ENCODE peak calls at places on chromosome 22, in five cellular contexts. V is AG10803, P is neural crest cell, I is fibroblast of mammary gland, S is cardiac fibroblast. Y is an unnamed sample.

GRCh38 chr22:40525250-40525884 is 111.2 kb downstream of the MRTFA start:
- DNase-seq in S (peak), I (peak), P (peak), V (peak), Y (peak)

GRCh38 chr22:35334010-35334409 is 34.3 kb downstream of the TOM1 start:
- DNase-seq in I (no peak), P (no peak), S (no peak), V (no peak), Y (no peak)

GRCh38 chr22:32717337-32718240 is 83.9 kb upstream of the TIMP3 start:
- DNase-seq in V (no peak), P (no peak), S (peak), I (peak), Y (no peak)

GRCh38 chr22:20212754-20213699 is 55.1 kb downstream of the RTN4R start:
- DNase-seq in I (no peak), V (no peak), S (no peak), P (no peak), Y (no peak)

GRCh38 chr22:33194529-33194928 is 136.3 kb upstream of the SYN3 start:
- DNase-seq in I (no peak), P (no peak), S (no peak), V (no peak), Y (no peak)

GRCh38 chr22:26610072-26610958 is 7.5 kb downstream of the CRYBB1 start:
- DNase-seq in S (peak), P (no peak), I (peak), V (peak), Y (no peak)

GRCh38 chr22:24996420-24996952 is 44.0 kb downstream of the KIAA1671 start:
- DNase-seq in V (peak), I (peak), S (peak), P (peak), Y (no peak)

GRCh38 chr22:37485006-37485713 is 1.0 kb downstream of the MFNG start:
- DNase-seq in S (no peak), I (no peak), V (no peak), P (no peak), Y (no peak)

GRCh38 chr22:40621309-40622151 is 15.0 kb downstream of the MRTFA start:
- DNase-seq in P (no peak), S (no peak), V (no peak), I (no peak), Y (no peak)

GRCh38 chr22:40729284-40729683 is 50.0 kb downstream of the MCHR1 start:
- DNase-seq in I (no peak), S (no peak), P (no peak), V (no peak), Y (no peak)

GRCh38 chr22:27100323-27100722 is 442.9 kb downstream of the MIAT start:
- DNase-seq in S (no peak), P (no peak), V (no peak), I (no peak), Y (no peak)

GRCh38 chr22:36913431-36914382 is at the start of gene CSF2RB:
- DNase-seq in I (no peak), V (no peak), S (peak), P (no peak), Y (peak)

GRCh38 chr22:26672590-26673468 is 15.4 kb downstream of the MIAT start:
- DNase-seq in P (peak), V (peak), I (peak), S (peak), Y (peak)

GRCh38 chr22:20084547-20085413 is 4.7 kb downstream of the DGCR8 start:
- DNase-seq in P (peak), V (no peak), I (peak), S (peak), Y (peak)

GRCh38 chr22:36433318-36434231 is 45.8 kb upstream of the MYH9 start:
- DNase-seq in S (no peak), P (no peak), V (no peak), I (no peak), Y (no peak)

GRCh38 chr22:27238935-27239510 is 562.5 kb downstream of the MN1 start:
- DNase-seq in S (peak), V (peak), P (no peak), I (peak), Y (no peak)

GRCh38 chr22:26302726-26303125 is 126.3 kb upstream of the ASPHD2 start:
- DNase-seq in I (no peak), P (no peak), V (no peak), S (no peak), Y (no peak)

GRCh38 chr22:40044870-40045834 is 50.4 kb downstream of the FAM83F start:
- DNase-seq in V (no peak), P (no peak), I (peak), S (no peak), Y (peak)

GRCh38 chr22:38760477-38761201 is 4.8 kb upstream of the SUN2 start:
- DNase-seq in V (no peak), S (peak), I (peak), P (no peak), Y (no peak)

GRCh38 chr22:27991586-27992293 is 72.7 kb upstream of the PITPNB start:
- DNase-seq in S (no peak), V (no peak), I (no peak), P (no peak), Y (no peak)

GRCh38 chr22:47276219-47276843 is 513.9 kb downstream of the TBC1D22A start:
- DNase-seq in P (no peak), S (peak), V (no peak), I (no peak), Y (no peak)

GRCh38 chr22:29031236-29031982 is 30.2 kb downstream of the C22orf31 start:
- DNase-seq in V (peak), P (no peak), S (peak), I (peak), Y (peak)

GRCh38 chr22:25780673-25781072 is 38.7 kb downstream of the MYO18B start:
- DNase-seq in I (no peak), P (no peak), V (no peak), S (peak), Y (no peak)

GRCh38 chr22:17795661-17796548 is 21.6 kb upstream of the BID start:
- DNase-seq in S (no peak), V (no peak), I (no peak), P (no peak), Y (no peak)

GRCh38 chr22:33889748-33890147 is 30.5 kb downstream of the LARGE1 start:
- DNase-seq in V (no peak), I (no peak), S (no peak), P (no peak), Y (no peak)

DNA sequence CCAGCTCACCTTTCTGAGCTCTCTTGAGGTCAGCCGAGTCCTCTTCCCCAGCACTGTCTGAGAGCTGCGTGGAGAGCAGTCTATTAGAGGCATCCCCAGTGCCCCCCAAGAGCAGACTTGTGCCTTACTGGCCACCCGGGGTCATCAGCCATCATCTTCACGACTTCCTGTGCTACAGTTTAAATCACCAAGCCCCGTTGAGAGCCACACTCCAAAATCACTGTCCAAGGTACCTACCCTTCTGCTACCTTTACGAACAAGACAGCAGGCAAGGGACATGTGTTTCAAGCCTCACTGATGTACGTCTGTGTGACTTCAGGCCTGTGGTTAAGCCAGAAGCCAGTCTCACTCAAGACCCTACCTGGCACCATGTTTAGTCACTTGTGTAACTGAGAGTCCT is 35.1 kb downstream of the MORC2 start:
- DNase-seq in I (no peak), S (no peak), P (no peak), V (no peak), Y (no peak)
- TF ChIP-seq CTCF in I (no peak), S (no peak), P (no peak), V (no peak), Y (no peak)

DNA sequence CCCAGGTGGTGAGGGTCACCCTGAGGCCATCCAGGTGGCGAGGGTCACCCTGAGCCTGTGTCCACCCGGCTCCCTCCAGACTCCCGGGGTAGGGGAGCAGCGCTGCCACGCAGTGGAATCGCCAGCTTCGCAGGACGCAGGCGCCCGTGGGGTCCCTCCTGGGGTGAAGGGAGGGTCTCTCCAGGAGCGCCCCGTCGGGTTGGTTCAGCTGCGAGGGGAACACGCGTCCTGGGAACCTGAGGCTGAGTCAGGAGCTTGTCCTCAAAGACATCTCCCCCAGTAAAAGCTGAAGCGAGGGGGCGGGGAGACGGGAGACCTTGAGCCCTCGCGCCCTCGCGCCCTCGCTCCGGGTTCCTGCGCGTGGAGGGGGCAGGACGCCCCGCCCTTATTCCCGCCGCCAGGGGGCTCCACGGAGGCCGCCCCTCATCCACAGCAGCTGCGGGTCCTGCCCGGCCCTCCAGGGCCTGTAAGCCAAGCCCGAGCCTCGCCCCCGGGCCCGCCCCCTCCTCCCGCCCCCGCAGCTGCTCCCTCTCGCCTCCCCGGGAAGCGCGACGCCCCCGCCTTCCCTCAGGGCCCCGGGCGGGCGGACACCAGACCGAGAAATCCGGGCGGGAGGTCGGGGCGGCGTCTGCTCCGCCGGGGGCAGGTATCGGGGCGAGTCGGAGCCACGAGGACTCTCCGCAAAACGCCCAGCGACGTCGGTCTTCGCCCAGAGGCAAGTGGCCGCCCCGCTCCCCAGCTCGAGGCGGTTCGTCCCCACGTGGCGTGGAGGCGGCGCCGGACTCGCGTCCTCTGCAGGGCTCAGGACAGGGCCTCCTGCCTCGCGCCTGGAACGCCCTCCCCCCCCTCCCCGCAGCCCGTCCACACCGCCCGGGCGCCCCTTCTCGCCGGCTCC is 22.8 kb downstream of the PIM3 start:
- DNase-seq in V (no peak), P (no peak), I (no peak), S (no peak), Y (no peak)
- TF ChIP-seq CTCF in V (no peak), P (peak), I (peak), S (peak), Y (peak)

GRCh38 chr22:46114518-46115387 is 35.6 kb upstream of the PPARA start:
- DNase-seq in V (no peak), I (peak), S (no peak), P (no peak), Y (no peak)
- TF ChIP-seq CTCF in V (no peak), I (no peak), S (no peak), P (no peak), Y (no peak)

GRCh38 chr22:23858484-23858815 is 775 bp downstream of the SLC2A11 start:
- DNase-seq in S (no peak), P (no peak), I (no peak), V (no peak), Y (no peak)

GRCh38 chr22:23856721-23857605 is 712 bp upstream of the SLC2A11 start:
- DNase-seq in P (peak), I (peak), S (peak), V (peak), Y (peak)

GRCh38 chr22:23862103-23862502 is 4.4 kb downstream of the SLC2A11 start:
- DNase-seq in V (peak), S (peak), P (no peak), I (peak), Y (peak)

GRCh38 chr22:23859201-23859600 is 1.5 kb downstream of the SLC2A11 start:
- DNase-seq in S (no peak), V (no peak), P (no peak), I (no peak), Y (no peak)

DNA sequence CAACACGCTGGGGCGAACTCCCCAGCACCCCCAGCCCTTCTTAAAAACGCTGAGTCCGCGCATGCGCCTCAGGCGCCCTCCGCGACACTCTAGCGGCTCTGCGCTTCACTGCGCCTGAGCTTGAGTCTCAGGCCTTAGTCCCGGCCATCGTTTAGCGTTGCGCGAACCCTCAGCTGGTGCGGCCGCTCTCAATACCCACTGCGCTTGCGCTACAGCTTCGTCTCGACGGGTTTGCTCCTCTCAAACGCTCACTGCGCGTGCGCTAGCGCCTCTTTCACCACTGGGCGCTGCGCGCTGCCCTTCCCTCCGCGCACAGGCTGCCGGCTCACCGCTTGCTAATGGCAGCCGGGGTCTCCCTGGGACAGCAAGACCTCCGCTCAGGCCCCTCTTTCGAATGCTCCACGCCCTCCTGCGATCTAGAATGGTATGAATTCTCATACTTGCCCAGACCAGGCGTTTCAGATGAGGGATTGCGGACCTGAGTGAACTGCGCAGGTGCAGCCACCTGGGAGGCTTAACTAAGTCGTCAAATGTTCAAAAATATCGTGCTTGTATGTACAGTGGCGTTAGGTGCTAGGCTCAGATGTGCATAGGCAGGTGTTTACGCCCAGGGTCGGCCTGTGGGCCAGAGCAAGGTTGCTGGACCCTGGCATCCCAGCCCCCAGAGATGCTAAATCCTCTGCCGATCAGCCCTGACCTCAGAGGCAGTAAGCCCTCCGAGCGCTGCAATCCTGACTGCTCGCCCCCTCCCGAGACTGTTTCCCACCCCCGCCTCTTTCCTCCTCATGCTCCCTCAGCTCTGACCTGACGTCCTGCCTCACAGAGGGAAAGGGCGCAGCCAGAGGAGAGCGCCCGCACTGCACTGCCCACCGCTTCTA is at the start of gene SLC2A11:
- DNase-seq in I (peak), S (peak), V (peak), P (peak), Y (peak)
- TF ChIP-seq CTCF in I (peak), S (peak), V (peak), P (peak), Y (no peak)

GRCh38 chr22:22683668-22684361 is 39.4 kb downstream of the GGTLC2 start:
- DNase-seq in P (no peak), V (no peak), I (no peak), S (no peak), Y (no peak)

GRCh38 chr22:22682196-22682595 is 37.8 kb downstream of the GGTLC2 start:
- DNase-seq in I (no peak), P (no peak), V (no peak), S (no peak), Y (no peak)

GRCh38 chr22:22682807-22683667 is 38.6 kb downstream of the GGTLC2 start:
- DNase-seq in V (no peak), I (peak), S (no peak), P (no peak), Y (no peak)

GRCh38 chr22:22685586-22685985 is 41.2 kb downstream of the GGTLC2 start:
- DNase-seq in P (no peak), S (no peak), I (no peak), V (no peak), Y (no peak)

DNA sequence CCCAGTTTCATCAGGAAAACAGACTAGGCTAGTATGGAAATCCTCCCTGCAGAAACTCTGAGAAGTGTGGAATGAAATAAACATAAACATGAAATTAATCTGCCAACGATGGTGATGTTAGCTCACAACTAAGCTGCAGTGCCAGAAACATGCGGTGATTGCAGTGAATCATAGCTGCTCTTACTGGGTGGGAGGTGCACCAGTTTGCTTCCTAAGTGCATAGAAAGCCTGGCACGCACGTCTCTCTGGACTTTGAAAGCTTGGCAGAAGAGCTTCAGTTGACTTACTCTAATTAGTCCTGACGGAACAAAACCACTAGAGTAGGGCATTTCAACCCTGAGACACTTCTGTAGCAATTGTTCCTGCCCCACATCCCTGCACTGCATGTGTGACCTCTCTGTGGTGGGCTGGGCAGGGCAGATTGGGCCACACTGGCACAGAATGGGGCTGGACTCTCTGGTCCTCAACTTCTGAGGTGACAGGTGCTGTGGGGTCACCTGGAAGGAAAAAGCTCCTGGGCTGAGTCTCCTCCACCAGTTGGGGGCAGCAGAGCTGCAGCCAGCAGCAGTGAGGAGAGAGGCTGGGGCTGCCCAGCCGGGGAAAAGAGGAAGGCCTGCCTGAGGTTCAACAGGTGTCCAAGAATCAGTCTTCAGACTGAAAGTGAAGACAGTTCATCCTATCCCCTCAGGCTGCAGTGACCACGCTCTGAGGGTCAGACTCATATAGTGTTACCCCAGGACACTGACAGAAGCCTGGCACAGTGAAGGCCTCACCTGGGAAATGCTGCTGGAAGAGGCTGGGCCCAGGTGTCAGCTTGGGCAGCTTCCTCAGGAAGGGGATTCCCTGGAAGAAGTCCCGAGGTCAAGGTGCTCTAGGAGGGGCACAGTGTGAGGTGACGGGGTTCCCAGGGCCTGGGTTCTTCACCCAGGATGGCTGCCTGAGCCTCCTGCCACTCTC is 40.5 kb downstream of the GGTLC2 start:
- DNase-seq in S (peak), I (peak), V (peak), P (no peak), Y (peak)
- TF ChIP-seq CTCF in S (peak), I (peak), V (peak), P (peak), Y (peak)

DNA sequence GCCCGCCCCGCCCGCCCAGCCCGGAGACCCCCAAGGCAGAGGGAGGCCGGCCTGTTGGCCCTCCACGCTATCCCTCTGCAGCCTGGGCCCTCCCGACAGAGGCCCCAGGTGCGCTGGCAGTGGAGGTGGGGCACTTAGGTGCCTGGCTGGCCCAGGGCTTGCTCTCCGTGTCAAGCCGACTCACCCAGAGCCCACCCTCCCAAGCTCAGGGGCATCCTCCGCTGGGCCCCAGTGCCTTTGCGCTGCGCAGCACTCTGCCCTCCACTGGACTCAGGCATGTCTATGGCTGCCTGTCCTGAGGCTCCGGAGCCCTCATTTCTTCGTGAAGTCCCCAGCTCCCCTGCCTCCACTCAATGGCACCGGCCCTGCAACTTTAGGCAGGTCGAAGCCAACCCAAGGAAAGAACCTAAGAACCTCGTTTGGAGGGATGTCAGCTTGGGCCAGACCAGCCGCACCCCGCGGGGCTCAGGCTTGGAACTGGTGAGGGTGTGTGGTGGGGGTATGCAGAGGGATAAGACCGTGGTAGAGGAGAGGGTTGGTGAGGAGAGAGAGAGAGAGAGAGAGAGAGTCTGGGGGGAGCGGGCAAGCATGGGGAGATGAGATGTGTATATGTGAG is 6.1 kb downstream of the SMIM45 start:
- DNase-seq in S (no peak), I (no peak), V (no peak), P (no peak), Y (no peak)
- TF ChIP-seq CTCF in S (no peak), I (no peak), V (no peak), P (peak), Y (peak)

Y was measured in endothelial cell.